ENCODE peak calls at places on chromosomes 7 and 10, in five cellular contexts. E, X, K, H and R are unnamed samples. For H3K4me1, the result is how much of the 10 kb centered on the place peaks cover.

GRCh38 chr10:246431-246830 is 111.2 kb downstream of the ZMYND11 start:
- DNase-seq in E (no peak), X (no peak), K (no peak), H (no peak), R (no peak)

GRCh38 chr7:18565337-18565736 is 69.8 kb downstream of the HDAC9 start:
- DNase-seq in E (no peak), X (no peak), K (no peak), H (no peak), R (no peak)

GRCh38 chr10:656883-657282 is 32.6 kb downstream of the DIP2C start:
- DNase-seq in E (no peak), X (no peak), K (no peak), H (no peak), R (no peak)

GRCh38 chr7:77696643-77697534 is 630 bp downstream of the RSBN1L start:
- DNase-seq in E (peak), X (peak), K (peak), H (peak), R (peak)

GRCh38 chr7:151550601-151551286 is 31.0 kb upstream of the RHEB start:
- DNase-seq in E (peak), X (no peak), K (no peak), H (peak), R (no peak)

GRCh38 chr10:44479306-44479705 is 94.4 kb upstream of the CXCL12 start:
- DNase-seq in E (no peak), X (no peak), K (no peak), H (no peak), R (no peak)

GRCh38 chr7:47102442-47102841 is 479.5 kb downstream of the TNS3 start:
- DNase-seq in E (no peak), X (no peak), K (no peak), H (no peak), R (no peak)

GRCh38 chr10:129942019-129942277 is 22.1 kb downstream of the EBF3 start:
- DNase-seq in E (no peak), X (no peak), K (no peak), H (no peak), R (no peak)

GRCh38 chr7:92904292-92905131 is 68.1 kb upstream of the CDK6 start:
- DNase-seq in E (peak), X (peak), K (no peak), H (no peak), R (peak)

DNA sequence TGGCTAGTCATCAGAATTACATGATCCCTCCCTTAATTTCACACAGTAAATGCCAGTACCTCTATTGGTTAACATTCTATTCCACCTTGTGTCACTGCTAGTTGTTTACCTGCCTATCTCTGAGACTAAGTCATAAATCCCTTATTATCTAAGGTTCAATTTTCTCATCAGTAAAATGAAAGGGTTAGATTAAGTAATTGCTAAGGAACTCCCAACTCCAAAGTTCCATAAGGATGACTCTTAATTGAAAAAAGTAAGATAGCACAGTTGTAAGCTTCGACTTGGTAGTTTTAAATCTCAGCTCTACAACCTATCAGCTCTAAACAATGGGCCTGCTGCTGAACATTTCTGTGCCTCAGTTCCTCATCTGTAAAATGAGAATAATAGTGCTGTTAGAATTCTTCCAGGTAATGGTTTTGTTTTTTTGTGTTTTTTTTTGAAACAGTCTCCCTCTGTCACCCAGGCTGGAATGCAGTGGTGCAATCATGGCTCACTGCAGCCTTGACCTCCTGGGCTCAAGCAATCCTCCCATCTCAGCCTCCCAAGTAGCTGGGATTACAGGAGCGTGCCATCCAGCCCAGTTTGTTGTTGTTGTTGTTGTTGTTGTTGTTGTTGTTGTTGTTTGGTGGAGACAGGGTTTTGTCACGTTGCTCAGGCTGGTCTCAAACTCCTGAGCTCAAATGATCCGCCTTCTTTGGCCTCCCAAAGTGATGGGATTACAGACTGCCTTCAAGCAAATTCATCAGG is 35.6 kb downstream of the SRPK2 start:
- DNase-seq in E (no peak), X (no peak), K (no peak), H (no peak), R (no peak)
- H3K4me1 ChIP-seq in E (under half), X (half or more), K (under half), H (under half), R (half or more)

GRCh38 chr10:113028393-113029054 is 78.5 kb downstream of the TCF7L2 start:
- DNase-seq in E (no peak), X (no peak), K (no peak), H (no peak), R (no peak)

GRCh38 chr10:113026679-113027078 is 76.6 kb downstream of the TCF7L2 start:
- DNase-seq in E (peak), X (no peak), K (no peak), H (no peak), R (no peak)

GRCh38 chr10:113029055-113029440 is 79.0 kb downstream of the TCF7L2 start:
- DNase-seq in E (no peak), X (no peak), K (no peak), H (no peak), R (no peak)

GRCh38 chr10:113027230-113027573 is 77.2 kb downstream of the TCF7L2 start:
- DNase-seq in E (peak), X (no peak), K (no peak), H (no peak), R (no peak)

DNA sequence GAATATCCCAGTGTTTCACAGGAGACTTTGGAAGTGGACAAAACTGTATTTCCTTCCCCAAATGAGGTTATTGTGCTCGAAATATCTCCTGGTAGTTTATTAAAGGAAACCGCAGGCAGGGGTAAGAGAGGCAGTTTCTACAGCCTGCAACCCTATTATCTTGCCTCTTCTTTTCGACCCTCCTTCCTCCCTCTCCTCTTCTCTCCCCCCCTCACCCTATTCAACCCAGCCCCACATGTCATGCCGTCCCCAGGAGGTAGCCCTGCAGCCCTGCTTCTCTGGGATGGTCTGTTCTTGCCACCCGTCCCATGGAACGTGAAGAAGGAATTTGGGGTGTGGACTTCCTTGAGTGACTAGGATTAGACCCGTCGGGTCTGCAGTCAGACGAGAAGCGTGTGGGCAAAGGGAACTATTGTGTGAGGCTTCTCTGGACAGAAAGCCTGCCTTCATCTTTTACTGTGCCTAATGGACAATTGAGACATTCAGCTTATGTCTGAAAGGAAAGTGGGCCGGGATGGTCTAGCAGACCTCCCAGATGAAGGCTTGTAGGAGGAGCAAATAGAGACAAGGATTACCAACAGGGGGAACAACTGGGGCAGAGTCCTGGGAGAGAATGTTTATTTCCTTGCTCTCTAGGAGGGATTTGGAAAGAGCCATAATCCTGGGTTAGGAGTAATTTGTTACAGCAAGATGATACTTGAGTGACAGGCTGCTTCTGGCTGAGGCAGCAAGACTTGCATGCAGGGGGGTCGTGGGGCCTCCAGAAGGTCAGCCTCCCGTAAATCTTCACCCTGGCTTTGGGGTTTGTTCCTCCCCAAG is 77.7 kb downstream of the TCF7L2 start:
- DNase-seq in E (peak), X (no peak), K (no peak), H (no peak), R (no peak)
- H3K4me1 ChIP-seq in E (under half), X (under half), K (under half), H (under half), R (under half)

GRCh38 chr7:152894295-152895170 is 135.0 kb downstream of the ACTR3B start:
- DNase-seq in E (no peak), X (no peak), K (peak), H (no peak), R (no peak)

GRCh38 chr7:152891837-152892236 is 132.3 kb downstream of the ACTR3B start:
- DNase-seq in E (no peak), X (no peak), K (no peak), H (no peak), R (no peak)

GRCh38 chr7:152891160-152891621 is 131.6 kb downstream of the ACTR3B start:
- DNase-seq in E (no peak), X (no peak), K (no peak), H (no peak), R (no peak)

GRCh38 chr7:152896217-152896616 is 136.7 kb downstream of the ACTR3B start:
- DNase-seq in E (no peak), X (no peak), K (no peak), H (no peak), R (no peak)

DNA sequence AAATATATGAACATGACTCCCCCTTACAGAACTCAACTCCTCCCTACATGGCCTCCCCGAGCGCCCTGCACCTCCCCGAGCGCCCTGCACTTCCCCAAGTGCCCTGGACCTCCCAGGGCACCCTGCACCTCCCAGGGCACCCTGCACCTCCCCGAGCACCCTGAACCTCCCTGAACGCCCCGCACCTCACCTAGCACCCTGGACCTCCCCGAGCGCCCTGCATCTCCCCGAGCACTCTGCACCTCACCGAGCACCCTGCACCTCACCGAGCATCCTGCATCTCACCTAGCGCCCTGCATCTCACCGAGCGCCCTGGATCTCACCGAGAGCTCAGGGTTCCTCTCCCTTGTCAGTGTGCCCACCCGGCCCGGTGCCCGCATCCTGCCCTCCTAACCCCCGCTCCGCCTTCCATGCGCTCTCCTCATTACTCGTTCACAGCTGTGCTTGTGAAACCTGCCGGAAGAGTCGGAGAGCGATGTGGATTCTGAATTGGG is 134.3 kb downstream of the ACTR3B start:
- DNase-seq in E (no peak), X (no peak), K (no peak), H (no peak), R (no peak)
- H3K4me1 ChIP-seq in E (under half), X (under half), K (under half), H (under half), R (under half)

GRCh38 chr10:74078037-74078436 is 72.6 kb downstream of the AP3M1 start:
- DNase-seq in E (peak), X (no peak), K (peak), H (no peak), R (no peak)
- H3K4me1 ChIP-seq in E (half or more), X (under half), K (half or more), H (under half), R (under half)

DNA sequence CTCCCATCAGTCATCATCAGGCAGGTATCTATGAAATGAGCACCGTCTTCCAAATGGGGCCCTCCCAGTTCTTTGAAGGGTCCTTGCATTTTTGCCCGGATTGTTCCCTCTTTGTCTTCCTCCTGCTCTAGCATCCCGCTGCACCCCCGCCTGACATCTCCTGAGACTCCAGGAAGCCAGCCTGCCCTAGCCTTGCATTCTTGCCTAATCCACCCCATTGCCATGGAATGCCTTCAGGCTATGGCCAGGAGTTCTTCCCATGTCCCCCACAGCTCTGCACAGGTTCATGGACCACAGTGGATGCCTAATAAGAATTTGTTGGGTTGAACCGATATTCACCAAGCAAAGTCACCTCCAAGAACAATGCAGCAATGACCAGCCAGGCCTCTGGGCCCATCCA is 62.1 kb downstream of the ZMIZ1 start:
- DNase-seq in E (no peak), X (no peak), K (no peak), H (no peak), R (no peak)
- H3K4me1 ChIP-seq in E (half or more), X (under half), K (under half), H (half or more), R (half or more)

DNA sequence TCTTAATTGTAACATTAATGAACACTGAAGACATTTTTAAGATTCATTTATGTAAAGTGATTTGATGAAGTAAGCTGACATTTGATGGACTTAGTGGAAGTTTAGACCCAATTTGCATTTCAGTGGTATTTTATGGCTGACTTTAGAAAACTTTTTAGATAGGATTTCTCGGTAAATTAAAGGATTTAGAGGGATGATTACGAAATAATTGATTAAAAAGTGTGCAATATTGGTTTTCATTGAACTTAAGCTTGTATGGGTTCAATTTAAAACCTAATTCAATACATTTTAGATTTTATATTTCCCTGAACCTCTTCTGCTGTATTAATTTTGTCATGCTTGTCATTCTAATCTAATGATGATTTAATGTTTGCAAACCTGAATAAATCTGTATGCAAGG is 135.1 kb downstream of the SDK1 start:
- DNase-seq in E (no peak), X (no peak), K (no peak), H (no peak), R (no peak)
- H3K4me1 ChIP-seq in E (under half), X (under half), K (under half), H (under half), R (under half)